ENCODE peak calls at places on chromosomes 2 and 18, in seven cellular contexts. D is mesothelial cell of epicardium, R is body of pancreas, M is cardiac muscle cell, F is dorsolateral prefrontal cortex, O is left lung, G is psoas muscle. C is an unnamed sample.

GRCh38 chr2:188808921-188809320 is 165.3 kb upstream of the COL3A1 start:
- DNase-seq in M (no peak), O (no peak), F (no peak), D (no peak), G (no peak), R (no peak), C (no peak)

GRCh38 chr2:208234786-208235185 is 20.1 kb downstream of the IDH1 start:
- DNase-seq in R (no peak), M (no peak), F (no peak), G (no peak), O (no peak), D (no peak), C (no peak)

GRCh38 chr2:196696423-196697073 is 57.0 kb downstream of the CCDC150 start:
- DNase-seq in R (no peak), M (no peak), D (no peak), G (no peak), F (no peak), O (no peak), C (no peak)

GRCh38 chr2:140565756-140566155 is 1565.1 kb downstream of the LRP1B start:
- DNase-seq in F (no peak), O (no peak), R (no peak), M (no peak), G (no peak), D (no peak), C (no peak)

GRCh38 chr2:97664636-97664970 is 759 bp upstream of the ACTR1B start:
- DNase-seq in M (no peak), R (peak; percentile 42), F (no peak), D (no peak), G (no peak), O (no peak), C (no peak)

GRCh38 chr2:241853651-241854341 is 4.9 kb downstream of the PDCD1 start:
- DNase-seq in O (no peak), D (peak; percentile 16), R (no peak), G (no peak), M (no peak), F (no peak), C (no peak)

GRCh38 chr2:127508621-127509034 is 17.7 kb downstream of the IWS1 start:
- DNase-seq in R (peak; percentile 71), G (peak; percentile 87), O (peak; percentile 68), F (peak; percentile 76), M (peak; percentile 44), D (no peak), C (no peak)

GRCh38 chr2:158297606-158298005 is 158.9 kb downstream of the CCDC148 start:
- DNase-seq in O (no peak), F (no peak), D (no peak), G (no peak), M (no peak), R (no peak), C (no peak)

GRCh38 chr2:10452956-10453885 is 5.1 kb upstream of the ODC1 start:
- DNase-seq in O (no peak), M (no peak), D (no peak), R (no peak), G (no peak), F (no peak), C (no peak)

GRCh38 chr2:150977296-150977695 is 284.4 kb downstream of the RBM43 start:
- DNase-seq in R (no peak), M (no peak), F (no peak), O (peak; percentile 77), D (no peak), G (no peak), C (no peak)

GRCh38 chr18:31679133-31679731 is 5.1 kb downstream of the B4GALT6 start:
- DNase-seq in G (no peak), M (no peak), O (no peak), F (no peak), D (no peak), R (no peak), C (no peak)

GRCh38 chr2:70596293-70596692 is 42.7 kb upstream of the TGFA start:
- DNase-seq in G (no peak), O (no peak), F (no peak), D (no peak), R (no peak), M (no peak), C (no peak)

GRCh38 chr2:10404324-10405143 is 43.6 kb downstream of the ODC1 start:
- DNase-seq in O (no peak), M (no peak), D (no peak), G (no peak), F (no peak), R (no peak), C (no peak)

GRCh38 chr18:24488824-24489493 is 28.5 kb downstream of the HRH4 start:
- DNase-seq in O (no peak), D (no peak), G (no peak), F (no peak), M (peak; percentile 51), R (no peak), C (no peak)

GRCh38 chr2:19733951-19734425 is 167.8 kb downstream of the TTC32 start:
- DNase-seq in M (no peak), F (no peak), D (no peak), R (no peak), G (no peak), O (no peak), C (no peak)

GRCh38 chr2:45778720-45779171 is 127.3 kb downstream of the PRKCE start:
- DNase-seq in D (no peak), M (peak; percentile 78), O (peak; percentile 67), R (peak; percentile 89), F (peak; percentile 58), G (peak; percentile 62), C (no peak)

GRCh38 chr2:48268671-48269070 is 261.3 kb upstream of the STON1 start:
- DNase-seq in F (no peak), O (no peak), R (no peak), G (no peak), D (no peak), M (no peak), C (no peak)

GRCh38 chr2:182129188-182129707 is 143.6 kb downstream of the PPP1R1C start:
- DNase-seq in D (no peak), R (no peak), F (no peak), G (no peak), O (no peak), M (no peak), C (no peak)

GRCh38 chr18:60452424-60452823 is 79.8 kb upstream of the MC4R start:
- DNase-seq in M (no peak), F (no peak), D (no peak), G (no peak), R (no peak), O (no peak), C (no peak)

GRCh38 chr2:69272803-69273471 is 114.1 kb downstream of the GFPT1 start:
- DNase-seq in M (no peak), O (peak; percentile 41), D (no peak), G (no peak), F (no peak), R (no peak), C (no peak)

DNA sequence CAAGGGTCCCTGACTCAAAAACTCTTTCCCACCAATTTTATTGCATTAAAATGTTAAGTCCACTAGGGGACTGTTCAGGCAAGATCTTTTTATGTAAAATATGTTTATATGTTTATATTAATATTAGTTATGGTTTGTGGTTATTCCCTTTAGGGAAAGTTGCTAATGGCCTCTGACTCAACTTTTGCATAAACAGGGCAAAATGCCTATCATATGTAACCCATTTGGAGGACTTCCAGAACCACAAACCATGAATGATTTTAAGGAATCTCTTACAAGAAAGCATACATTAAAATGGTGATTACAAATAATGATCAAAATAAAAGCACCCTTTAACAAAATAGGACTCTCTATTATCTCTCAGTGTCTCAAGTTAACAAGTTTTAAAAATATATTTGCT is 1484.6 kb upstream of the ZEB2 start:
- DNase-seq in M (no peak), D (no peak), O (no peak), F (no peak), R (no peak), G (no peak), C (no peak)
- TF ChIP-seq CTCF in M (no peak), D (no peak), O (no peak), F (no peak), R (no peak), G (no peak), C (no peak)

DNA sequence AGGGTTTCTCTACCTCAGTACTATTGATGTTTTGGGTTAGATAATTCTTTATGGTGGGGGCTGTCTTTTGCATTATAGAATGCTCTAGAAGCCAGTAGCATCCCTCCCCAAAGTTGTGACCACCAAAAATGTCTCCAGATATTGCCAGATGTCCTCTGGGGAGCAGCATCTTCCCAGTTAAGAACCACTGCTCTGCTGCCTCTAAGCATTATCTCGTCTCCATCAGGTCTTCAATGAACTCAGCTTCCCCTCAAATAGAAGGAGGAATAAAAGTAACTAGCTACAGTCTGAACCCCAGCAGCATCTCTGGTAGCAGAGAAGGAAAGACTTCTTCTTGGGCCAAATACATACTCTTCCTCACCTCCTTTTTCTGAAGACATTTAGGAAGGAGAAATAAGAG is 244.1 kb downstream of the AGPS start:
- DNase-seq in R (no peak), G (no peak), M (no peak), D (no peak), O (no peak), F (no peak), C (no peak)
- TF ChIP-seq CTCF in R (no peak), G (no peak), M (no peak), D (no peak), O (no peak), F (no peak), C (no peak)

DNA sequence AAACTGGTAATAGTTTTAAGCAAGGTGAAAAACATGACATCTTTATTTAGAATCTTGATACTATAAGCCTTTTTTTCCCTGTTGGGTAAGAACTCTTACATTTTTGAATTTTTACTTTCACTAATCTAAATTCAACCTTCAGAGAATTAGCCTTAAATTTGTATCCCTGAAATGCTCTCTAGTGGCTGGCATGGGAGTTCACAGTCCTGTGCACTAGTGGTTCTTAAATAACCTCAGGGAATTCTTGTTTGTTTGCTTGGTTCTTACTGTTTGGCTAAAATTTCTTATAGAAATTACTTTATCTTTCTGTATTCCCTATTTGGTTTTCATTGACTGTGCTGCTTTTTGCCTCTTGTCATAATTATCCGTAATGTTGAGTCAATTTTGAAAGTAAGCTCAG is 391.2 kb upstream of the FIGN start:
- DNase-seq in F (no peak), M (no peak), G (no peak), D (no peak), O (no peak), R (no peak), C (no peak)
- TF ChIP-seq CTCF in F (peak; percentile 19), M (no peak), G (peak; percentile 22), D (no peak), O (no peak), R (no peak), C (peak; percentile 51)

GRCh38 chr2:28062867-28063266 is 172.3 kb downstream of the BABAM2 start:
- DNase-seq in D (no peak), R (no peak), O (no peak), M (no peak), F (no peak), G (no peak), C (no peak)
- TF ChIP-seq CTCF in D (no peak), R (no peak), O (no peak), M (no peak), F (no peak), G (no peak), C (no peak)